ENCODE peak calls at places on chromosomes 3 and 15, in seven cellular contexts. D is A549, K is ovary, H is HepG2, G is tibial nerve, W is stomach, C is esophagus muscularis mucosa. O is an unnamed sample.

GRCh38 chr15:98824595-98824994 is 176.3 kb downstream of the IGF1R start:
- DNase-seq in D (no peak), K (no peak), H (no peak), G (no peak), W (no peak), C (no peak), O (no peak)

GRCh38 chr3:170414202-170414663 is 4.4 kb upstream of the CLDN11 start:
- DNase-seq in D (peak), K (no peak), H (peak), G (no peak), W (no peak), C (no peak), O (no peak)

GRCh38 chr15:42156266-42156922 is at the start of gene PLA2G4F:
- DNase-seq in D (no peak), K (no peak), H (no peak), G (no peak), W (peak), C (no peak), O (peak)

GRCh38 chr3:125123906-125124305 is 68.1 kb upstream of the HEG1 start:
- DNase-seq in D (no peak), K (no peak), H (no peak), G (no peak), W (no peak), C (no peak), O (no peak)

GRCh38 chr3:195151866-195152526 is 119.0 kb downstream of the XXYLT1 start:
- DNase-seq in D (no peak), K (no peak), H (peak), G (no peak), W (no peak), C (no peak), O (no peak)

GRCh38 chr3:44173263-44173662 is 68.4 kb upstream of the TOPAZ1 start:
- DNase-seq in D (no peak), K (no peak), H (no peak), G (no peak), W (no peak), C (peak), O (no peak)

GRCh38 chr15:42121021-42121420 is 26.7 kb upstream of the PLA2G4D start:
- DNase-seq in D (no peak), K (no peak), H (no peak), G (no peak), W (no peak), C (no peak), O (no peak)

GRCh38 chr15:78131295-78132021 is at the start of gene CIB2:
- DNase-seq in D (peak), K (peak), H (peak), G (no peak), W (peak), C (no peak), O (peak)

GRCh38 chr3:132004571-132004970 is 30.2 kb downstream of the CPNE4 start:
- DNase-seq in D (no peak), K (no peak), H (no peak), G (no peak), W (no peak), C (no peak), O (no peak)

GRCh38 chr15:80058851-80059785 is at the start of gene ZFAND6:
- DNase-seq in D (peak), K (peak), H (peak), G (peak), W (peak), C (peak), O (peak)
- TF ChIP-seq EP300 in D (no peak), K (no peak), H (no peak), G (peak), W (no peak), C (no peak), O (no peak)

GRCh38 chr3:24060055-24060454 is 115.0 kb downstream of the NR1D2 start:
- DNase-seq in D (no peak), K (no peak), H (no peak), G (no peak), W (no peak), C (no peak), O (no peak)
- TF ChIP-seq CTCF in D (no peak), K (no peak), H (no peak), G (no peak), W (no peak), C (no peak), O (no peak)

GRCh38 chr3:12999147-13000140 is 73.8 kb downstream of the IQSEC1 start:
- DNase-seq in D (no peak), K (peak), H (peak), G (peak), W (peak), C (no peak), O (peak)
- TF ChIP-seq POLR2A in D (no peak), K (no peak), H (peak), G (peak), W (no peak), C (no peak), O (peak)

GRCh38 chr3:163939926-163940325 is 1138.4 kb downstream of the SI start:
- DNase-seq in D (no peak), K (no peak), H (no peak), G (no peak), W (no peak), C (no peak), O (no peak)

GRCh38 chr3:163946785-163947184 is 1131.5 kb downstream of the SI start:
- DNase-seq in D (no peak), K (no peak), H (no peak), G (no peak), W (no peak), C (no peak), O (no peak)

DNA sequence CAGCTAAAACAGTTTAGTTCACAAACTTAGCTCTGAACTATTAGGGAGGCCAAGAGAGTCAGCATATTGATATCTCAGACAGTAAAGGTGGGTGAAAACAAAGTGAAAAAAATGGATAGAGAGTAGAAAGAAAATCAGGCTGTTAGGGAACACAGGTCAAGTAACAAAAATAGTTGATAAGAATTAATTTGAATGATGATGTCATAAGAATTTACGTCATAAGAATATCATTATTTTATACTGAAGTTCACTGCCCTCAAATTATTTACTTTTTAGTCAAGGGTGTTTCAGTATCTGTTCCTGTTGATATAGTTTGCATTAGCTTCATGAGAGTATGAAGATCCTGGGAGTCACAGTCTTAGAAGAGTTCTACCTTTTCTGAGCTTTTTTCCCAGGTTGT is 1134.6 kb downstream of the SI start:
- DNase-seq in D (no peak), K (no peak), H (no peak), G (no peak), W (no peak), C (no peak), O (no peak)
- TF ChIP-seq EP300 in D (no peak), K (no peak), H (no peak), G (no peak), W (no peak), C (no peak), O (no peak)

GRCh38 chr15:62296756-62297507 is 131.8 kb upstream of the C2CD4B start:
- DNase-seq in D (no peak), K (no peak), H (no peak), G (no peak), W (no peak), C (no peak), O (no peak)
- TF ChIP-seq CTCF in D (no peak), K (no peak), H (no peak), G (no peak), W (no peak), C (no peak), O (no peak)

DNA sequence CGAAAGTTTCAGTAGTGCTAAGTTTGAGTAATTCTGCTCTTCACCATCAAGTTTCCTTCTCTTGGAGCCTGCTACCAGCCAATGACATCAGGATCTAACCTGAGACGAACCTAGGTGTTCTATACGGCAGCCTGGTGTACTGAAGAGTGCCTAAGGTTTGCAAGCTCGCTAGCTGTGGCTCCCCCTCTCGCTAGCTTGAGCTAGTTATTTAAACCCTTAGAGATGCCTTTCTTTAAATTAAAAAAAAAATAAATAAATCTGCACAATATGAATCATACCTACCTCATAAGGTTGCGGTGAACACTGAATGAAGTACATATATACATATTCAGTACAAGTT is 1.4 kb upstream of the COL8A1 start:
- DNase-seq in D (no peak), K (no peak), H (no peak), G (no peak), W (no peak), C (no peak), O (no peak)
- TF ChIP-seq POLR2A in D (no peak), K (no peak), H (no peak), G (no peak), W (no peak), C (no peak), O (no peak)

DNA sequence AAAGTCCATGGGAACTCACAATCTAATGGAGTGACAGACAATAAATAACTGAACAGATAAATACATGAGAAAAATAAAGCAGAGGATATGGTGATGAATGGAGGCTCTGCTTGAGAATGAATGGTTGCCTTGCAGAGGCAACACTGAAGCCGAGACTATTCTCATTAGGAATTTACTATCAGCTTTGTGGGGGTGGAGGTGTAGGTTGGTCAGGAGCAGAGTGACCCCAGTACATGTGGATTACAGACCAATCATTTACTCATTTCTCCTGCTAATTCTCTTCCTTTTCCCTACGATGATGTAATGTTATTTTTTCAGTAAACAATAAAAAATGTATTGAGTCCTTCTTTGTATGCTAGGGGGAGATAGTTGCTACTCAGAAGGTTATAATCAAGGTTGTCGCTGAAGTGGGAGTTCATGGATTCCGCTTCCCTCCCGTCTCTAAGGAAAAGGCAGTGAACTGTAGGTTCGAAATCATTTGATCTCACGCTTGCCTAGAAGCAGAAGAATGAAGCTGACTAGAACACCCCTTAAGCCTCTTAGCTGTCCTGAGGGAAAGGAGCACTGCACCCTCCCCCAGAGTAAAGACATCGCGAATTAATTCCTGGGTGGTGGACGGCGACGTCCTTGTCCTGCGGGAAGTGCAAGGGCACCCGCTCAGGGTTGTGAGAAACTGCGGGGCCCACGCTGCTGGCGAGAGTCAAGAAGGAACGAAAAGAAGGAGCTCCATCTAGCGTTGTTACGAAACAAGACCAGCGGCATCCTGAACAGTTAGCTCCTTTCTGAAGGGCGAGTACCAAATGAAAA is 213.1 kb upstream of the PFN2 start:
- DNase-seq in D (peak), K (peak), H (peak), G (peak), W (peak), C (peak), O (peak)
- TF ChIP-seq EP300 in D (no peak), K (no peak), H (no peak), G (no peak), W (no peak), C (no peak), O (no peak)

O was measured in transverse colon.